ENCODE peak calls at places on chromosome 4, in five cellular contexts. P, X, G, C and H are unnamed samples.

GRCh38 chr4:54908744-54909143 is 216.7 kb downstream of the KDR start:
- ATAC-seq in X (no peak), P (no peak), G (no peak), C (no peak), H (no peak)

GRCh38 chr4:98558770-98559169 is 99.6 kb downstream of the TSPAN5 start:
- ATAC-seq in C (no peak), G (no peak), X (no peak), P (no peak), H (no peak)

GRCh38 chr4:54498661-54499111 is 159.1 kb upstream of the KIT start:
- ATAC-seq in G (no peak), P (no peak), C (no peak), X (no peak), H (no peak)

GRCh38 chr4:26217961-26218676 is 102.7 kb upstream of the RBPJ start:
- ATAC-seq in P (peak), G (peak), C (peak), X (no peak), H (peak)

GRCh38 chr4:11232004-11232403 is 196.7 kb downstream of the HS3ST1 start:
- ATAC-seq in G (no peak), P (peak), X (peak), C (no peak), H (no peak)

GRCh38 chr4:128863314-128864075 is 54.0 kb downstream of the JADE1 start:
- ATAC-seq in G (peak), C (peak), X (peak), P (peak), H (peak)

GRCh38 chr4:153755186-153755585 is 4.6 kb downstream of the RNF175 start:
- ATAC-seq in X (no peak), C (no peak), G (peak), P (no peak), H (no peak)

GRCh38 chr4:23891064-23891421 is 1.2 kb upstream of the PPARGC1A start:
- ATAC-seq in C (no peak), X (no peak), P (no peak), G (no peak), H (no peak)

GRCh38 chr4:4594531-4594930 is 52.7 kb upstream of the STX18 start:
- ATAC-seq in G (no peak), P (no peak), X (no peak), C (no peak), H (no peak)